ENCODE peak calls at places on chromosomes 1 and 21, in four cellular contexts. D is vagina, E is heart left ventricle, G is adrenal gland. R is an unnamed sample.

GRCh38 chr1:162111572-162111971 is 42.1 kb downstream of the NOS1AP start:
- DNase-seq in G (no peak), D (no peak), E (no peak), R (no peak)

GRCh38 chr1:75725256-75725655 is 747 bp downstream of the ACADM start:
- DNase-seq in E (no peak), D (no peak), G (no peak), R (no peak)

GRCh38 chr1:19028110-19028509 is 71.6 kb upstream of the IFFO2 start:
- DNase-seq in D (no peak), E (no peak), G (no peak), R (no peak)

GRCh38 chr1:211548321-211549091 is 30.5 kb downstream of the SLC30A1 start:
- DNase-seq in G (no peak), D (no peak), E (no peak), R (no peak)

GRCh38 chr1:169117599-169117998 is 11.1 kb downstream of the ATP1B1 start:
- DNase-seq in G (no peak), D (no peak), E (no peak), R (no peak)

GRCh38 chr1:33164120-33164519 is 17.7 kb downstream of the TRIM62 start:
- DNase-seq in G (peak; percentile 29), D (no peak), E (no peak), R (no peak)

GRCh38 chr1:161772397-161772796 is 6.3 kb downstream of the ATF6 start:
- DNase-seq in E (no peak), G (no peak), D (no peak), R (no peak)

GRCh38 chr1:8818325-8818775 is 910 bp upstream of the RERE start:
- DNase-seq in D (no peak), E (peak; percentile 66), G (peak; percentile 76), R (peak; percentile 31)

GRCh38 chr1:186670279-186670964 is 9.8 kb downstream of the PTGS2 start:
- DNase-seq in E (no peak), G (no peak), D (no peak), R (no peak)

GRCh38 chr21:28822882-28823335 is 169.8 kb downstream of the LTN1 start:
- DNase-seq in D (no peak), E (no peak), G (no peak), R (no peak)

GRCh38 chr1:176211395-176212165 is 4.5 kb upstream of the COP1 start:
- DNase-seq in G (no peak), E (no peak), D (no peak), R (no peak)

GRCh38 chr1:197327776-197328364 is 59.8 kb downstream of the CRB1 start:
- DNase-seq in G (no peak), E (no peak), D (no peak), R (no peak)

GRCh38 chr1:154352581-154353459 is 27.5 kb downstream of the ATP8B2 start:
- DNase-seq in E (peak; percentile 48), D (no peak), G (peak; percentile 73), R (peak; percentile 20)

GRCh38 chr1:178684542-178685000 is 40.5 kb upstream of the RALGPS2 start:
- DNase-seq in D (no peak), E (no peak), G (no peak), R (peak; percentile 21)

GRCh38 chr1:53068314-53069084 is 6.5 kb downstream of the PODN start:
- DNase-seq in E (no peak), D (no peak), G (no peak), R (no peak)

GRCh38 chr1:202452508-202452907 is 104.0 kb downstream of the PPP1R12B start:
- DNase-seq in D (no peak), G (no peak), E (no peak), R (peak; percentile 18)

GRCh38 chr1:96559707-96560588 is 161.6 kb upstream of the PTBP2 start:
- DNase-seq in E (peak; percentile 45), G (peak; percentile 19), D (no peak), R (peak; percentile 38)

GRCh38 chr1:6131561-6131960 is 48.6 kb downstream of the CHD5 start:
- DNase-seq in D (no peak), E (no peak), G (no peak), R (no peak)

GRCh38 chr1:66298427-66298826 is 235.5 kb upstream of the SGIP1 start:
- DNase-seq in G (no peak), E (no peak), D (no peak), R (no peak)

GRCh38 chr1:182968151-182968741 is 15.3 kb upstream of the SHCBP1L start:
- DNase-seq in D (no peak), E (no peak), G (no peak), R (no peak)

GRCh38 chr1:223244366-223245103 is 101.5 kb upstream of the TLR5 start:
- DNase-seq in E (no peak), D (peak; percentile 62), G (no peak), R (no peak)

GRCh38 chr1:8822383-8823294 is 5.2 kb upstream of the RERE start:
- DNase-seq in E (no peak), D (no peak), G (no peak), R (no peak)

GRCh38 chr21:42578761-42579415 is 65.2 kb downstream of the SLC37A1 start:
- DNase-seq in G (peak; percentile 10), E (peak; percentile 43), D (no peak), R (no peak)

GRCh38 chr21:38596264-38597042 is 98.2 kb upstream of the ERG start:
- DNase-seq in E (no peak), G (no peak), D (no peak), R (no peak)

GRCh38 chr1:84774674-84775548 is 84.7 kb upstream of the SSX2IP start:
- DNase-seq in D (no peak), G (no peak), E (no peak), R (no peak)

GRCh38 chr1:74652711-74653131 is 20.9 kb downstream of the ERICH3 start:
- DNase-seq in G (no peak), D (no peak), E (no peak), R (no peak)

GRCh38 chr1:231523816-231524215 is 4.7 kb upstream of the TSNAX start:
- DNase-seq in E (no peak), D (no peak), G (no peak), R (no peak)

GRCh38 chr21:37792046-37792445 is 124.2 kb downstream of the KCNJ6 start:
- DNase-seq in D (no peak), E (no peak), G (no peak), R (no peak)

GRCh38 chr1:203638914-203639313 is 12.3 kb downstream of the ATP2B4 start:
- DNase-seq in E (peak; percentile 51), D (no peak), G (peak; percentile 26), R (no peak)

GRCh38 chr21:45276620-45277019 is 11.1 kb downstream of the POFUT2 start:
- DNase-seq in D (no peak), E (no peak), G (peak; percentile 12), R (peak; percentile 4)

GRCh38 chr1:196105901-196106300 is 502.3 kb downstream of the KCNT2 start:
- DNase-seq in G (no peak), E (no peak), D (no peak), R (no peak)

GRCh38 chr21:42309753-42310213 is 5.4 kb downstream of the TFF3 start:
- DNase-seq in D (no peak), E (no peak), G (peak; percentile 59), R (no peak)

GRCh38 chr1:109655624-109656519 is at the start of gene GSTM4:
- DNase-seq in D (peak; percentile 90), E (peak; percentile 92), G (peak; percentile 86), R (peak; percentile 68)
- TF ChIP-seq POLR2A in D (no peak), E (peak; percentile 38), G (peak; percentile 65), R (peak; percentile 47)

GRCh38 chr1:16068356-16069270 is 4.8 kb downstream of the FAM131C start:
- DNase-seq in G (peak; percentile 93), D (no peak), E (peak; percentile 79), R (peak; percentile 25)
- H3K4me1 ChIP-seq in G (peaks cover 24% of the 10 kb centered on the region), D (peaks cover 17% of the 10 kb centered on the region), E (peaks cover 19% of the 10 kb centered on the region), R (peaks cover 12% of the 10 kb centered on the region)

GRCh38 chr1:13697738-13698137 is 2.2 kb upstream of the PRDM2 start:
- DNase-seq in E (no peak), G (no peak), D (no peak), R (no peak)

GRCh38 chr1:13699510-13699909 is 478 bp upstream of the PRDM2 start:
- DNase-seq in G (no peak), D (no peak), E (peak; percentile 33), R (no peak)

GRCh38 chr1:13700521-13701273 is 709 bp downstream of the PRDM2 start:
- DNase-seq in G (peak; percentile 47), E (peak; percentile 52), D (no peak), R (no peak)

GRCh38 chr1:13701274-13701650 is 1.3 kb downstream of the PRDM2 start:
- DNase-seq in E (no peak), G (no peak), D (no peak), R (no peak)

GRCh38 chr1:13699936-13700520 is at the start of gene PRDM2:
- DNase-seq in G (peak; percentile 40), E (peak; percentile 52), D (no peak), R (no peak)
- TF ChIP-seq POLR2A in G (peak; percentile 55), E (no peak), D (peak; percentile 27), R (peak; percentile 44)

GRCh38 chr1:157653494-157653873 is 47.1 kb downstream of the FCRL3 start:
- DNase-seq in D (no peak), E (no peak), G (no peak), R (no peak)

GRCh38 chr1:157648317-157648716 is 50.4 kb upstream of the FCRL4 start:
- DNase-seq in G (no peak), D (no peak), E (no peak), R (no peak)

GRCh38 chr1:157652859-157653493 is 47.6 kb downstream of the FCRL3 start:
- DNase-seq in E (no peak), D (no peak), G (no peak), R (no peak)
- H3K4me1 ChIP-seq in E (no peaks in the 10 kb centered on the region), D (no peaks in the 10 kb centered on the region), G (no peaks in the 10 kb centered on the region), R (no peaks in the 10 kb centered on the region)

DNA sequence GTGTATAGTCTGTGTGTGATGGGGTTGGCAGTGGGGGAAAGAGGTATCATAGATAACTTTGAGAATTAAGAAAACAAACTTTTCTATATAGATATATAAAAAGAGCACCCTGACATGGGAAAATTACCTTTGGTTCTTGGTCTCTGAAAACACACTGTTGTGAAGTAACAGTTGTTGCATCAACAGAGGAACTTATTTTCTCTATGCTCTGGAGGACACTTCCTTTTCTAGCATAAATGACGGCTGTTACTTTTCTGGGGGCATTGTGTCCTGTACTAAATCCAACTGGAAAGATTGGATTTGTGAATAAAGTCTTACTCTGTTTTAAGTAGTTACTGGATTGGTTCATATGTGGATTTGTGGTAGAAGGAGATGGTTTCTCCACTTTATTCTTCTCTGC is 12.6 kb downstream of the LRIF1 start:
- DNase-seq in D (no peak), E (no peak), G (no peak), R (no peak)
- TF ChIP-seq POLR2A in D (no peak), E (no peak), G (no peak), R (no peak)

GRCh38 chr1:16149146-16149545 is 6.7 kb downstream of the EPHA2 start:
- DNase-seq in D (no peak), E (no peak), G (no peak), R (no peak)
- H3K4me1 ChIP-seq in D (peaks cover 69% of the 10 kb centered on the region), E (peaks cover 82% of the 10 kb centered on the region), G (peaks cover 61% of the 10 kb centered on the region), R (peaks cover 50% of the 10 kb centered on the region)

R was measured in gastrocnemius medialis.